ENCODE peak calls at places on chromosomes 4 and X, in six cellular contexts. W, A, M, Y, R and F are unnamed samples.
A peak's percentile ranks its signal among the peaks of the same experiment; 100 is the strongest.

GRCh38 chrX:109600114-109600710 is 24.8 kb downstream of the KCNE5 start:
- DNase-seq in R (peak; percentile 38), M (peak; percentile 6), Y (no peak), A (no peak), W (no peak), F (no peak)

GRCh38 chr4:180799798-180800197 is 1443.4 kb upstream of the TENM3 start:
- DNase-seq in W (no peak), R (peak; percentile 43), M (no peak), Y (no peak), A (no peak), F (no peak)

GRCh38 chrX:115553171-115553570 is 7.8 kb upstream of the PLS3 start:
- DNase-seq in Y (no peak), R (no peak), W (no peak), A (no peak), M (no peak), F (no peak)

GRCh38 chrX:20089845-20090244 is 26.9 kb downstream of the MAP7D2 start:
- DNase-seq in A (no peak), W (no peak), M (no peak), Y (no peak), R (no peak), F (no peak)

GRCh38 chr4:147347217-147347616 is 133.7 kb upstream of the EDNRA start:
- DNase-seq in M (no peak), Y (no peak), A (no peak), W (no peak), R (no peak), F (no peak)

GRCh38 chrX:142089193-142089592 is 115.9 kb downstream of the MAGEC2 start:
- DNase-seq in M (peak; percentile 40), W (no peak), A (peak; percentile 45), Y (no peak), R (peak; percentile 41), F (no peak)

GRCh38 chrX:46755656-46756055 is 3.3 kb downstream of the SLC9A7 start:
- DNase-seq in R (peak; percentile 20), M (no peak), A (no peak), Y (no peak), W (no peak), F (no peak)

GRCh38 chrX:96884027-96884426 is 319 bp downstream of the RPA4 start:
- DNase-seq in Y (no peak), W (no peak), M (no peak), R (no peak), A (no peak), F (no peak)

GRCh38 chr4:94358101-94358500 is 15.5 kb upstream of the HPGDS start:
- DNase-seq in R (no peak), A (no peak), M (no peak), Y (no peak), W (no peak), F (no peak)

GRCh38 chr4:7255996-7256395 is 63.7 kb downstream of the SORCS2 start:
- DNase-seq in R (no peak), M (no peak), Y (no peak), W (no peak), A (no peak), F (no peak)

GRCh38 chr4:113083346-113083745 is 33.9 kb downstream of the ANK2 start:
- DNase-seq in R (no peak), Y (no peak), W (no peak), M (no peak), A (no peak), F (no peak)

GRCh38 chrX:110509778-110510510 is 151.3 kb downstream of the RTL9 start:
- DNase-seq in Y (no peak), M (peak; percentile 42), W (no peak), A (peak; percentile 5), R (peak; percentile 1), F (no peak)

GRCh38 chr4:132227349-132228165 is 921.5 kb upstream of the PCDH10 start:
- DNase-seq in M (peak; percentile 15), Y (peak; percentile 53), R (peak; percentile 62), W (no peak), A (peak; percentile 76), F (no peak)

GRCh38 chrX:102840871-102841705 is 96.0 kb upstream of the RAB40AL start:
- DNase-seq in W (no peak), Y (no peak), A (peak; percentile 80), M (peak; percentile 38), R (peak; percentile 18), F (no peak)